ENCODE peak calls at places on chromosomes 13 and 19, in nine cellular contexts. D is GDM1; J is T-cell; B is left lobe of liver; T is M059J; Y is activated gamma-delta T cell treated with anti-CD3 and anti-CD28 coated beads, Interleukin-2, amount 50 U/mL, for 16 hours; V is aorta; Q is pancreas; N is HFFc6. O is an unnamed sample.

GRCh38 chr19:8212212-8212611 is 3.0 kb downstream of the CERS4 start:
- DNase-seq in D (no peak), J (no peak), B (no peak), T (no peak), Y (no peak), V (no peak), Q (no peak), N (no peak), O (no peak)

GRCh38 chr19:4597975-4598671 is 38.6 kb upstream of the SEMA6B start:
- DNase-seq in D (peak; percentile 71), J (peak; percentile 47), B (no peak), T (peak; percentile 52), Y (peak; percentile 24), V (no peak), Q (peak; percentile 58), N (no peak), O (no peak)

GRCh38 chr13:33490461-33491327 is 205.1 kb upstream of the STARD13 start:
- DNase-seq in D (no peak), J (no peak), B (no peak), T (no peak), Y (no peak), V (peak; percentile 69), Q (no peak), N (no peak), O (peak; percentile 4)

GRCh38 chr13:51291341-51291740 is 48.1 kb upstream of the SERPINE3 start:
- DNase-seq in D (no peak), J (no peak), B (no peak), T (peak; percentile 64), Y (no peak), V (no peak), Q (no peak), N (no peak), O (peak; percentile 30)

GRCh38 chr13:101452519-101453485 is at the start of gene ITGBL1:
- DNase-seq in D (no peak), J (no peak), B (no peak), T (peak; percentile 29), Y (no peak), V (peak; percentile 80), Q (no peak), N (peak; percentile 20), O (peak; percentile 52)

GRCh38 chr19:11130824-11131455 is 24.6 kb downstream of the SPC24 start:
- DNase-seq in D (peak; percentile 21), J (peak; percentile 69), B (peak; percentile 90), T (peak; percentile 70), Y (peak; percentile 59), V (peak; percentile 94), Q (peak; percentile 88), N (peak; percentile 56), O (peak; percentile 85)

GRCh38 chr19:41917676-41918075 is 10.6 kb downstream of the ERFL start:
- DNase-seq in D (no peak), J (no peak), B (no peak), T (no peak), Y (no peak), V (no peak), Q (no peak), N (no peak), O (no peak)

GRCh38 chr13:26558074-26558805 is 757 bp downstream of the WASF3 start:
- DNase-seq in D (no peak), J (no peak), B (peak; percentile 49), T (no peak), Y (no peak), V (peak; percentile 80), Q (peak; percentile 67), N (no peak), O (no peak)

GRCh38 chr13:87941244-87941643 is 270.1 kb downstream of the SLITRK5 start:
- DNase-seq in D (no peak), J (no peak), B (no peak), T (no peak), Y (no peak), V (no peak), Q (no peak), N (no peak), O (no peak)

GRCh38 chr13:36526897-36527296 is 94.6 kb downstream of the CCNA1 start:
- DNase-seq in D (no peak), J (no peak), B (no peak), T (no peak), Y (no peak), V (no peak), Q (no peak), N (no peak), O (no peak)

GRCh38 chr19:6458695-6459355 is 767 bp downstream of the SLC25A23 start:
- DNase-seq in D (no peak), J (no peak), B (peak; percentile 74), T (no peak), Y (no peak), V (no peak), Q (no peak), N (no peak), O (no peak)

GRCh38 chr13:25910243-25910642 is 141.6 kb downstream of the SHISA2 start:
- DNase-seq in D (no peak), J (no peak), B (no peak), T (no peak), Y (no peak), V (no peak), Q (no peak), N (no peak), O (no peak)

GRCh38 chr13:41939403-41939802 is 21.5 kb downstream of the VWA8 start:
- DNase-seq in D (no peak), J (no peak), B (no peak), T (no peak), Y (no peak), V (no peak), Q (no peak), N (no peak), O (no peak)

GRCh38 chr19:45050036-45050435 is 11.2 kb downstream of the CLASRP start:
- DNase-seq in D (no peak), J (no peak), B (no peak), T (no peak), Y (no peak), V (no peak), Q (no peak), N (no peak), O (no peak)